ENCODE peak calls at places on chromosome 5, in four cellular contexts. C is HFFc6, K is tibial artery, F is WTC11. H is an unnamed sample.

GRCh38 chr5:180348316-180348715 is 4.8 kb downstream of the GFPT2 start:
- DNase-seq in C (no peak), K (no peak), F (no peak), H (no peak)

GRCh38 chr5:137051165-137051564 is 448.0 kb downstream of the SPOCK1 start:
- DNase-seq in C (peak), K (no peak), F (no peak), H (no peak)

GRCh38 chr5:151132959-151133358 is 24.6 kb downstream of the ANXA6 start:
- DNase-seq in C (no peak), K (no peak), F (no peak), H (no peak)

GRCh38 chr5:97628011-97628410 is 445.0 kb upstream of the RIOK2 start:
- DNase-seq in C (no peak), K (no peak), F (no peak), H (no peak)

GRCh38 chr5:54905942-54906537 is 79.4 kb downstream of the ESM1 start:
- DNase-seq in C (peak), K (peak), F (peak), H (peak)

GRCh38 chr5:108560581-108560980 is 178.7 kb upstream of the FBXL17 start:
- DNase-seq in C (peak), K (peak), F (no peak), H (no peak)

GRCh38 chr5:56527174-56527573 is 288.2 kb upstream of the MAP3K1 start:
- DNase-seq in C (no peak), K (no peak), F (no peak), H (no peak)

GRCh38 chr5:15377573-15378340 is 122.2 kb upstream of the FBXL7 start:
- DNase-seq in C (no peak), K (no peak), F (no peak), H (no peak)

GRCh38 chr5:180170111-180170809 is 38.8 kb downstream of the RASGEF1C start:
- DNase-seq in C (no peak), K (no peak), F (no peak), H (no peak)

GRCh38 chr5:166370928-166371690 is 1920.3 kb upstream of the WWC1 start:
- DNase-seq in C (no peak), K (no peak), F (no peak), H (no peak)

GRCh38 chr5:132747064-132747692 is at the start of gene CCNI2:
- DNase-seq in C (no peak), K (no peak), F (peak), H (peak)
- TF ChIP-seq CTCF in C (peak), K (peak), F (no peak), H (peak)

DNA sequence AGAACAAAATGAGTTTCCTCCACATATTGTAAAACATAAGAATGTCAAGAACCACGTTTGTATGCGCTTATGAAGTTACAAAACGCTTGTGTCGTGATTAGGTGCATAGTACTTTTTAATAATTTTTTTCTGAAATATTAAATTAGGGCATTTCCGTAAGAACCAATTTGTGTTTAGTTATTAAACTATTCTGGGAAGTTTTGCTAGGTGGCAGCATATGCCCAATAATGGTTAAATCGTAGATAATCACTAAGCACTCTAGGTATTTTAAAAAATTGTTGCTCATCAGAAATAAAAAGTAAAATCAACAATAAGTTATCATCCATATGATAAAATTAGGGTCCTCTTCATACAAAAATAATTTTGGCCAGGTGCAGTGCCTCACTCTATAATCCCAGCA is 5.4 kb downstream of the SRFBP1 start:
- DNase-seq in C (peak), K (no peak), F (no peak), H (no peak)
- TF ChIP-seq CTCF in C (peak), K (peak), F (no peak), H (peak)

GRCh38 chr5:172758077-172758835 is 12.7 kb downstream of the DUSP1 start:
- DNase-seq in C (peak), K (peak), F (no peak), H (no peak)
- TF ChIP-seq CTCF in C (peak), K (no peak), F (no peak), H (no peak)

DNA sequence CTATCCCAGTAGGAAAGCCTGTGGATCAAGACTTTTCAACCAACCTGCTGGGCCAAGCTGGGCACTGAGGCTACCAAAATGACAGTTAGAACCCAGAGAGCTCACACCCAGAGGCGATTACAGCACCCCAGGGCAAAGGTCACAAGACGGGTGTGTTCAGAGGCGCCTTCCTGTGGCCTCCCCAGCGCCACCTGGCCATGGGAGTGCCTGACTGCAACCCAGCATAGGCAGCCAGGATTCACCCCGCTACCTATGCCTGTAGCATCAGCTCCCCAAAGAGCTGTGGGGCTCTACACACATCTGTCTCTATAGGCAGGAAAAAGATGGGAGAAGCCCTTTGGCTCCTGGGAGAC is 33.5 kb downstream of the PDGFRB start:
- DNase-seq in C (no peak), K (peak), F (peak), H (peak)
- TF ChIP-seq CTCF in C (peak), K (no peak), F (no peak), H (peak)

GRCh38 chr5:170470275-170470674 is 33.5 kb upstream of the KCNIP1 start:
- DNase-seq in C (no peak), K (no peak), F (no peak), H (no peak)

GRCh38 chr5:170468633-170469032 is 35.2 kb upstream of the KCNIP1 start:
- DNase-seq in C (no peak), K (no peak), F (no peak), H (no peak)

GRCh38 chr5:170469414-170469813 is 34.4 kb upstream of the KCNIP1 start:
- DNase-seq in C (no peak), K (no peak), F (no peak), H (no peak)

GRCh38 chr5:170471551-170472212 is 32.1 kb upstream of the KCNIP1 start:
- DNase-seq in C (no peak), K (no peak), F (no peak), H (no peak)

DNA sequence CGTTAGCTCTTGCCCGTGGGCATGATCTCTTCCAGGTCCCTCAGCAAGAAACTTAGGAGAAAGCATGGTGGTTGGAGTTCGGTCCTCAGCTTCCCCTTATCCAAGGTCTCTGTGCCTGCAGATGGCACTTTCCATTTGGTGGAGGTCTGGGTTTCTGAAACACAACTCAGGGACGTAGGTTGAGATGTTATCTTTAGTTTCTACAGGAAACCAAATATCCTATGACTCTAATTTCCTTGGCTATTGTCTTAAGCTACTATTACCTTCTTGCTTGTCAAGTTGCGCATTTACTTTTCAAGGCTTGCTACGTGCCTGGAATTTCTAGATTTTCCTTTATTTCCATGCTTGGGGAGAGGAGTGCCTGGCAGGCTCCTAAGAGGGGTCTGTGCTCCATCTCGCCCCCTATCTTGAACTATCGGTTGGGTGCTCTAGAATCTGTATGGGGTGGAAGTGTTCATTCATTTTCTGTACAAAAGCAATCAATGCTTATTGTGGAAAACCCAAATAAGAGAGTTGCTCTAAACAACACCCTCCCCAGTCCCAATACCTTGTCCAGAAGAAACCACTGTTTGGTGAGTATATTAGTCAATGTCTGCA is 32.9 kb upstream of the KCNIP1 start:
- DNase-seq in C (no peak), K (no peak), F (no peak), H (no peak)
- TF ChIP-seq CTCF in C (no peak), K (no peak), F (no peak), H (no peak)

GRCh38 chr5:16788957-16789356 is 147.1 kb downstream of the MYO10 start:
- DNase-seq in C (no peak), K (no peak), F (no peak), H (no peak)

GRCh38 chr5:16787278-16787677 is 148.8 kb downstream of the MYO10 start:
- DNase-seq in C (no peak), K (no peak), F (no peak), H (no peak)

GRCh38 chr5:16794381-16794913 is 141.6 kb downstream of the MYO10 start:
- DNase-seq in C (no peak), K (no peak), F (no peak), H (no peak)

GRCh38 chr5:16792278-16793275 is 143.5 kb downstream of the MYO10 start:
- DNase-seq in C (no peak), K (no peak), F (no peak), H (no peak)

DNA sequence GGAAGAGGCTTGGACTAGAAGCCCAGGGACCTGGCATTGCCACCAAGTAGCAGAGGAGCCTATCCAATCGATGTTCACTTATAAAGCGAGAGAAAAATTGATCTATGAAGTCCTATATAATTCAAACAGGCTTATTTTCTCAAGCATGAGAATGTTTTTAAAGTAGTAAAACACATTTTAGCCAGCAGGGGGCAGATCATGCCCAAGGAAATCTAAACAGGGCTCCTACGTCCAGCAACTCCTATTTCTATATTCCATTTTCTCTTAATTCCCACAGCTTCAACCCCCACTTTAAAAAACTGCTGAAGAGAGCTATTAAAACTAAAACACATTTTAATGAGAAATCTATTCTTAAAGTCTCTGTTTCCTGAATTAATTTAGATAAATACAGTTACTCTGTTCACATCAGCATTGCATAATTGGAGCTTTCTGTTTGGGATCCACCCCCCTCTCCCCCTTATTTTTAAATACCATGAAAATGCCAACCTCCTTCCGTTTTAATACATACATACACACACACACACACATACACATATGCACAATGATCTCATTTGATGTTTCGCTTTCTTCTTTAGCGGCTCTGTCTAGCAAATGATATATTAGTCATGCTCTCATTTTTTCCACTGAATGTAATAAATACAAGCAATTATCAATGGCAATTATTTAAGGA is 144.9 kb downstream of the MYO10 start:
- DNase-seq in C (peak), K (no peak), F (no peak), H (peak)
- TF ChIP-seq CTCF in C (peak), K (peak), F (peak), H (peak)

GRCh38 chr5:93891491-93892480 is 150.4 kb upstream of the POU5F2 start:
- DNase-seq in C (no peak), K (no peak), F (no peak), H (no peak)

GRCh38 chr5:93893050-93893449 is 151.7 kb upstream of the POU5F2 start:
- DNase-seq in C (no peak), K (no peak), F (no peak), H (no peak)

GRCh38 chr5:93890657-93891056 is 149.3 kb upstream of the POU5F2 start:
- DNase-seq in C (no peak), K (no peak), F (no peak), H (no peak)

GRCh38 chr5:93892481-93892880 is 151.1 kb upstream of the POU5F2 start:
- DNase-seq in C (no peak), K (no peak), F (no peak), H (no peak)

DNA sequence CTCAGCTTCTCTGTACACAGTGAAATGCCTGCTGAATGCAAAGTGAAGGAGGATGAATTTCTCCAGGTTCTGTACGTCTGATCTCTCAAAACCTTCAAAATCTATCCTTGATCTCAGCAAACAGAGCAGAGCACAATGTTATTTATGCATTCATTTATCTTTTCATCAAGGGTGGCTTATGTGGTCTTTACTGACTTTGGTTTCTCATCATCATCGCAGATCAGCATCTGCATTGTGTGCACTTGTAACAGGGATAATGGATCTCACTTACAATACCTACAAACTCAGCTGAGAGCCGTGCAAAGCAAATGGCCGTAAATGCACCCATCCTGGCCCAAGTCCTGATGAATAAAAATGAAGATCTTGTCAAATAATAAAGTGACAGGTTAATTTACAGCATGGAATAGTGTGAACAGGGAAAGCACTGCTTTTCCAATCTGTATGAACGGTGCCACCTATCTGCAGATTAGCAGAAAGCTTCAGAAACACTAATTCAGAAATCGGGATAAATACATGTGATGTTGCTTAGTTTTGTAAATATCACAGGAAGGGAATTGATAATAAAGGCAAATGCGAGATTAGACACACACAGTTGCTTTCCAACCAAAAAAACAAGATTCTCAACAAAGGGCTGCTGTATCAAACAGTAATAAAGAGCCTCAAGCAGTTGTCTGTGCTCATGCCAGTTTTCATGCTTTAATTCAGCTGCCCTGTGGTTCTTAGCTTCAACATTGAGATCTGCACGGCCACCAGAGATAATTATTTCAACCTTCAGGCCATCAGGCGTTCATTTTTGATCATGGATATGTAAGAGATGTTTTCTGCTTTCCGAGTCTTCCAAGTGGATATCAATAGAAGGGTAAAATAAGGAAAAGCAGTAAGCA is 153.3 kb upstream of the POU5F2 start:
- DNase-seq in C (peak), K (no peak), F (no peak), H (no peak)
- TF ChIP-seq CTCF in C (peak), K (no peak), F (no peak), H (peak)

DNA sequence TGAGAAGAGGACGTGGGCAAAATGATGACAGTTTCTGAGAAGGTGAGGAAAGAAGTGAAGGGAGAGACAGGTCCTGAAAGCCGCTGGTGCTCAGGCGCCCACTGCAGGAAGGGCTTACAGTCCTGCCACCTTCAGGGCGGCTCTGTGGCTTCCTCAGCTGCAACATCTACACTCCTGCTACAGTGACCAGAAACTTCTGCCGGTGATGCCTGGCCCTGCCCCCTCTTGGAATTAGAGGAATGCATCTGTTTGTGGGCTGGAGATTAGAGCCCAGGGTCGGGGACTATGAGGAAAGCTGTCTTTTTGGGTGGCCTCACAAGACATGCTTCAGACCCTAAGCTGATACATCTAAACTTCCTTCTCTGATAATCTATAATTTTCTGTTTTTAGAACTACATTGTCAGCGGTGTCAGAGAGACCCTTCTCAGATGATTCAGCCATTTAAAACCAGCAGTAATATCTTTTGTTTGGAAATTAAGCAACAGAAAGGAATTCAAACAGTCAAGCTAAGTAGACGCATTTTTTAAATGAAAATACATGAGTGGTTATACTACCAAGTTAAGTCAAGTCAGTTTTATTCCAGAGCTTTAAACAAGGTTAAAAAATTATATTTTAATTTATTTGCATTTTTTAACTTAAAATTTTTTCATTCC is 30.4 kb downstream of the PRDM6 start:
- DNase-seq in C (peak), K (no peak), F (peak), H (no peak)
- TF ChIP-seq CTCF in C (peak), K (no peak), F (no peak), H (no peak)

GRCh38 chr5:130110333-130110732 is 206.1 kb downstream of the CHSY3 start:
- DNase-seq in C (no peak), K (no peak), F (no peak), H (no peak)

GRCh38 chr5:130104895-130105684 is 200.8 kb downstream of the CHSY3 start:
- DNase-seq in C (no peak), K (no peak), F (no peak), H (no peak)

GRCh38 chr5:130112246-130112645 is 208.0 kb downstream of the CHSY3 start:
- DNase-seq in C (no peak), K (no peak), F (no peak), H (no peak)

GRCh38 chr5:130111723-130112122 is 207.5 kb downstream of the CHSY3 start:
- DNase-seq in C (no peak), K (no peak), F (no peak), H (no peak)

DNA sequence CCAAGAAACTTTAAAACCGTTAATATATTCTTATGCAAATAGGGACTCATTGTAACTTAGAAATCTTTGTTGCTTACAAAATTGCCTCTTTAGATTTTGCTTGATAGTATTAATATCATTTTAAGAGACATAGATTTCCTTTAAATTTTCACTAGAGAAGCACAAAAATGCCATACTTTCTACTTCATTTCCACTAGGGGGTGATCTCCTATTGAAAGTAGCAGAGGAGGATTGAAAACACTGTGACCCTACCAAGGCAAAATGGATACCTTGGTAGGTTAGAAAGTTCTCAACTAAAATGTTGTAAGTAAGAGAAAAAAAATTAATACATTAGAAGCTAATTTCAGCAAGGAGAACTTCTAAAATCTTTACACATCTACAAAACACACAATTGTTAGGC is 204.9 kb downstream of the CHSY3 start:
- DNase-seq in C (no peak), K (no peak), F (no peak), H (no peak)
- TF ChIP-seq CTCF in C (peak), K (peak), F (no peak), H (peak)

H was measured in activated CD8-positive, alpha-beta T cell treated with anti-CD3 and anti-CD28 coated beads for 36 hours.